ENCODE peak calls at places on chromosomes 2 and 18, in four cellular contexts. One of them, this sample, is unnamed.

GRCh38 chr2:200373973-200374416 is 67.5 kb downstream of the SPATS2L start:
- DNase-seq in fibroblast of lung: no peak
- DNase-seq in upper lobe of right lung: no peak
- DNase-seq in bronchial epithelial cell: peak
- DNase-seq in this sample: peak

GRCh38 chr2:100606740-100607343 is 44.0 kb downstream of the PDCL3 start:
- DNase-seq in fibroblast of lung: peak
- DNase-seq in upper lobe of right lung: peak
- DNase-seq in bronchial epithelial cell: peak
- DNase-seq in this sample: peak

GRCh38 chr2:73985318-73986084 is 791 bp downstream of the TET3 start:
- DNase-seq in fibroblast of lung: no peak
- DNase-seq in upper lobe of right lung: peak
- DNase-seq in bronchial epithelial cell: no peak
- DNase-seq in this sample: peak

GRCh38 chr18:48992791-48993555 is 42.2 kb upstream of the SMAD7 start:
- DNase-seq in fibroblast of lung: no peak
- DNase-seq in upper lobe of right lung: no peak
- DNase-seq in bronchial epithelial cell: no peak
- DNase-seq in this sample: no peak

GRCh38 chr2:177501186-177501585 is 108.6 kb downstream of the AGPS start:
- DNase-seq in fibroblast of lung: no peak
- DNase-seq in upper lobe of right lung: no peak
- DNase-seq in bronchial epithelial cell: peak
- DNase-seq in this sample: no peak

GRCh38 chr2:222671259-222672067 is at the start of gene MOGAT1:
- DNase-seq in fibroblast of lung: peak
- DNase-seq in upper lobe of right lung: peak
- DNase-seq in bronchial epithelial cell: no peak
- DNase-seq in this sample: no peak

GRCh38 chr2:201466050-201466660 is 14.6 kb downstream of the STRADB start:
- DNase-seq in fibroblast of lung: peak
- DNase-seq in upper lobe of right lung: no peak
- DNase-seq in bronchial epithelial cell: peak
- DNase-seq in this sample: peak

GRCh38 chr18:61833387-61833786 is 59.4 kb downstream of the RNF152 start:
- DNase-seq in fibroblast of lung: peak
- DNase-seq in upper lobe of right lung: no peak
- DNase-seq in bronchial epithelial cell: no peak
- DNase-seq in this sample: no peak

GRCh38 chr2:24577481-24577880 is 86.4 kb downstream of the NCOA1 start:
- DNase-seq in fibroblast of lung: peak
- DNase-seq in upper lobe of right lung: no peak
- DNase-seq in bronchial epithelial cell: no peak
- DNase-seq in this sample: no peak

GRCh38 chr2:101883860-101884259 is 107.9 kb upstream of the IL1R2 start:
- DNase-seq in fibroblast of lung: peak
- DNase-seq in upper lobe of right lung: no peak
- DNase-seq in bronchial epithelial cell: peak
- DNase-seq in this sample: peak

GRCh38 chr18:28115149-28115550 is 61.8 kb downstream of the CDH2 start:
- DNase-seq in fibroblast of lung: peak
- DNase-seq in upper lobe of right lung: no peak
- DNase-seq in bronchial epithelial cell: peak
- DNase-seq in this sample: peak

GRCh38 chr2:150619607-150620330 is 132.3 kb upstream of the RND3 start:
- DNase-seq in fibroblast of lung: peak
- DNase-seq in upper lobe of right lung: no peak
- DNase-seq in bronchial epithelial cell: peak
- DNase-seq in this sample: peak

GRCh38 chr2:134549104-134549503 is 169.7 kb downstream of the TMEM163 start:
- DNase-seq in fibroblast of lung: peak
- DNase-seq in upper lobe of right lung: no peak
- DNase-seq in bronchial epithelial cell: peak
- DNase-seq in this sample: peak

GRCh38 chr2:11891028-11891427 is 144.6 kb downstream of the LPIN1 start:
- DNase-seq in fibroblast of lung: no peak
- DNase-seq in upper lobe of right lung: no peak
- DNase-seq in bronchial epithelial cell: no peak
- DNase-seq in this sample: no peak

GRCh38 chr2:158518083-158518482 is 61.3 kb downstream of the PKP4 start:
- DNase-seq in fibroblast of lung: no peak
- DNase-seq in upper lobe of right lung: no peak
- DNase-seq in bronchial epithelial cell: peak
- DNase-seq in this sample: peak

GRCh38 chr2:75277111-75277510 is 77.8 kb upstream of the TACR1 start:
- DNase-seq in fibroblast of lung: peak
- DNase-seq in upper lobe of right lung: no peak
- DNase-seq in bronchial epithelial cell: peak
- DNase-seq in this sample: peak

GRCh38 chr2:119486886-119487285 is 37.4 kb downstream of the SCTR start:
- DNase-seq in fibroblast of lung: peak
- DNase-seq in upper lobe of right lung: no peak
- DNase-seq in bronchial epithelial cell: no peak
- DNase-seq in this sample: peak

GRCh38 chr2:206983156-206983875 is 44.0 kb downstream of the CPO start:
- DNase-seq in fibroblast of lung: peak
- DNase-seq in upper lobe of right lung: no peak
- DNase-seq in bronchial epithelial cell: no peak
- DNase-seq in this sample: peak

GRCh38 chr2:158099716-158100115 is 2.0 kb upstream of the UPP2 start:
- DNase-seq in fibroblast of lung: peak
- DNase-seq in upper lobe of right lung: no peak
- DNase-seq in bronchial epithelial cell: peak
- DNase-seq in this sample: peak

GRCh38 chr2:119464977-119465376 is 33.3 kb downstream of the TMEM37 start:
- DNase-seq in fibroblast of lung: no peak
- DNase-seq in upper lobe of right lung: no peak
- DNase-seq in bronchial epithelial cell: no peak
- DNase-seq in this sample: no peak

GRCh38 chr2:81767173-81767720 is 1462.7 kb upstream of the LRRTM1 start:
- DNase-seq in fibroblast of lung: peak
- DNase-seq in upper lobe of right lung: no peak
- DNase-seq in bronchial epithelial cell: no peak
- DNase-seq in this sample: no peak

GRCh38 chr2:105072039-105072438 is 34.2 kb downstream of the MRPS9 start:
- DNase-seq in fibroblast of lung: no peak
- DNase-seq in upper lobe of right lung: no peak
- DNase-seq in bronchial epithelial cell: no peak
- DNase-seq in this sample: no peak

GRCh38 chr2:188203756-188204155 is 87.9 kb upstream of the GULP1 start:
- DNase-seq in fibroblast of lung: no peak
- DNase-seq in upper lobe of right lung: no peak
- DNase-seq in bronchial epithelial cell: no peak
- DNase-seq in this sample: peak

GRCh38 chr2:167438206-167438605 is 549.9 kb downstream of the XIRP2 start:
- DNase-seq in fibroblast of lung: peak
- DNase-seq in upper lobe of right lung: no peak
- DNase-seq in bronchial epithelial cell: peak
- DNase-seq in this sample: peak

GRCh38 chr2:180222642-180223041 is 215.5 kb upstream of the CWC22 start:
- DNase-seq in fibroblast of lung: peak
- DNase-seq in upper lobe of right lung: no peak
- DNase-seq in bronchial epithelial cell: peak
- DNase-seq in this sample: peak

GRCh38 chr2:231052494-231053451 is 3.9 kb upstream of the PSMD1 start:
- DNase-seq in fibroblast of lung: peak
- DNase-seq in upper lobe of right lung: peak
- DNase-seq in bronchial epithelial cell: peak
- DNase-seq in this sample: peak

GRCh38 chr18:29004921-29005320 is 828.0 kb upstream of the CDH2 start:
- DNase-seq in fibroblast of lung: no peak
- DNase-seq in upper lobe of right lung: no peak
- DNase-seq in bronchial epithelial cell: no peak
- DNase-seq in this sample: no peak

GRCh38 chr2:43098539-43098938 is 127.9 kb downstream of the ZFP36L2 start:
- DNase-seq in fibroblast of lung: no peak
- DNase-seq in upper lobe of right lung: no peak
- DNase-seq in bronchial epithelial cell: no peak
- DNase-seq in this sample: no peak

GRCh38 chr18:13574355-13574754 is 152.0 kb downstream of the FAM210A start:
- DNase-seq in fibroblast of lung: no peak
- DNase-seq in upper lobe of right lung: no peak
- DNase-seq in bronchial epithelial cell: no peak
- DNase-seq in this sample: no peak

GRCh38 chr2:216371756-216372702 is at the start of gene MARCHF4:
- DNase-seq in fibroblast of lung: peak
- DNase-seq in upper lobe of right lung: peak
- DNase-seq in bronchial epithelial cell: peak
- DNase-seq in this sample: peak

GRCh38 chr2:37688771-37689468 is 17.5 kb upstream of the CDC42EP3 start:
- DNase-seq in fibroblast of lung: peak
- DNase-seq in upper lobe of right lung: no peak
- DNase-seq in bronchial epithelial cell: peak
- DNase-seq in this sample: peak

GRCh38 chr2:124161542-124161941 is 136.5 kb downstream of the CNTNAP5 start:
- DNase-seq in fibroblast of lung: no peak
- DNase-seq in upper lobe of right lung: no peak
- DNase-seq in bronchial epithelial cell: no peak
- DNase-seq in this sample: no peak

GRCh38 chr2:166147883-166148282 is 20.1 kb upstream of the SCN1A start:
- DNase-seq in fibroblast of lung: no peak
- DNase-seq in upper lobe of right lung: no peak
- DNase-seq in bronchial epithelial cell: no peak
- DNase-seq in this sample: no peak

GRCh38 chr2:123043458-123043857 is 981.6 kb upstream of the CNTNAP5 start:
- DNase-seq in fibroblast of lung: no peak
- DNase-seq in upper lobe of right lung: no peak
- DNase-seq in bronchial epithelial cell: no peak
- DNase-seq in this sample: no peak

GRCh38 chr2:234669611-234670010 is 172.7 kb upstream of the ARL4C start:
- DNase-seq in fibroblast of lung: no peak
- DNase-seq in upper lobe of right lung: no peak
- DNase-seq in bronchial epithelial cell: no peak
- DNase-seq in this sample: no peak

GRCh38 chr2:200050921-200051620 is 95.7 kb downstream of the MAIP1 start:
- DNase-seq in fibroblast of lung: no peak
- DNase-seq in upper lobe of right lung: no peak
- DNase-seq in bronchial epithelial cell: no peak
- DNase-seq in this sample: no peak

GRCh38 chr18:47248610-47249343 is 2.7 kb downstream of the SKOR2 start:
- DNase-seq in fibroblast of lung: no peak
- DNase-seq in upper lobe of right lung: no peak
- DNase-seq in bronchial epithelial cell: no peak
- DNase-seq in this sample: no peak

GRCh38 chr18:47249602-47250001 is 1.9 kb downstream of the SKOR2 start:
- DNase-seq in fibroblast of lung: no peak
- DNase-seq in upper lobe of right lung: no peak
- DNase-seq in bronchial epithelial cell: no peak
- DNase-seq in this sample: no peak

GRCh38 chr18:47247833-47248609 is 3.4 kb downstream of the SKOR2 start:
- DNase-seq in fibroblast of lung: no peak
- DNase-seq in upper lobe of right lung: no peak
- DNase-seq in bronchial epithelial cell: no peak
- DNase-seq in this sample: no peak

GRCh38 chr18:47246027-47246971 is 5.2 kb downstream of the SKOR2 start:
- DNase-seq in fibroblast of lung: no peak
- DNase-seq in upper lobe of right lung: no peak
- DNase-seq in bronchial epithelial cell: no peak
- DNase-seq in this sample: no peak

GRCh38 chr18:47247036-47247832 is 4.2 kb downstream of the SKOR2 start:
- DNase-seq in fibroblast of lung: no peak
- DNase-seq in upper lobe of right lung: no peak
- DNase-seq in bronchial epithelial cell: no peak
- DNase-seq in this sample: no peak
- TF ChIP-seq CTCF in fibroblast of lung: no peak
- TF ChIP-seq CTCF in upper lobe of right lung: no peak
- TF ChIP-seq CTCF in bronchial epithelial cell: no peak
- TF ChIP-seq CTCF in this sample: no peak

GRCh38 chr18:69480460-69480859 is 79.8 kb downstream of the DOK6 start:
- DNase-seq in fibroblast of lung: no peak
- DNase-seq in upper lobe of right lung: no peak
- DNase-seq in bronchial epithelial cell: no peak
- DNase-seq in this sample: no peak

GRCh38 chr18:69487488-69488394 is 87.1 kb downstream of the DOK6 start:
- DNase-seq in fibroblast of lung: no peak
- DNase-seq in upper lobe of right lung: no peak
- DNase-seq in bronchial epithelial cell: no peak
- DNase-seq in this sample: no peak

GRCh38 chr18:69483574-69483973 is 82.9 kb downstream of the DOK6 start:
- DNase-seq in fibroblast of lung: no peak
- DNase-seq in upper lobe of right lung: no peak
- DNase-seq in bronchial epithelial cell: no peak
- DNase-seq in this sample: no peak

GRCh38 chr18:69490072-69490471 is 89.4 kb downstream of the DOK6 start:
- DNase-seq in fibroblast of lung: no peak
- DNase-seq in upper lobe of right lung: no peak
- DNase-seq in bronchial epithelial cell: no peak
- DNase-seq in this sample: no peak

GRCh38 chr18:69484699-69485396 is 84.2 kb downstream of the DOK6 start:
- DNase-seq in fibroblast of lung: peak
- DNase-seq in upper lobe of right lung: no peak
- DNase-seq in bronchial epithelial cell: no peak
- DNase-seq in this sample: peak
- TF ChIP-seq CTCF in fibroblast of lung: peak
- TF ChIP-seq CTCF in upper lobe of right lung: no peak
- TF ChIP-seq CTCF in bronchial epithelial cell: no peak
- TF ChIP-seq CTCF in this sample: no peak

GRCh38 chr2:142734231-142734630 is 143.2 kb upstream of the KYNU start:
- DNase-seq in fibroblast of lung: no peak
- DNase-seq in upper lobe of right lung: no peak
- DNase-seq in bronchial epithelial cell: no peak
- DNase-seq in this sample: no peak
- TF ChIP-seq CTCF in fibroblast of lung: no peak
- TF ChIP-seq CTCF in upper lobe of right lung: no peak
- TF ChIP-seq CTCF in bronchial epithelial cell: peak
- TF ChIP-seq CTCF in this sample: no peak

DNA sequence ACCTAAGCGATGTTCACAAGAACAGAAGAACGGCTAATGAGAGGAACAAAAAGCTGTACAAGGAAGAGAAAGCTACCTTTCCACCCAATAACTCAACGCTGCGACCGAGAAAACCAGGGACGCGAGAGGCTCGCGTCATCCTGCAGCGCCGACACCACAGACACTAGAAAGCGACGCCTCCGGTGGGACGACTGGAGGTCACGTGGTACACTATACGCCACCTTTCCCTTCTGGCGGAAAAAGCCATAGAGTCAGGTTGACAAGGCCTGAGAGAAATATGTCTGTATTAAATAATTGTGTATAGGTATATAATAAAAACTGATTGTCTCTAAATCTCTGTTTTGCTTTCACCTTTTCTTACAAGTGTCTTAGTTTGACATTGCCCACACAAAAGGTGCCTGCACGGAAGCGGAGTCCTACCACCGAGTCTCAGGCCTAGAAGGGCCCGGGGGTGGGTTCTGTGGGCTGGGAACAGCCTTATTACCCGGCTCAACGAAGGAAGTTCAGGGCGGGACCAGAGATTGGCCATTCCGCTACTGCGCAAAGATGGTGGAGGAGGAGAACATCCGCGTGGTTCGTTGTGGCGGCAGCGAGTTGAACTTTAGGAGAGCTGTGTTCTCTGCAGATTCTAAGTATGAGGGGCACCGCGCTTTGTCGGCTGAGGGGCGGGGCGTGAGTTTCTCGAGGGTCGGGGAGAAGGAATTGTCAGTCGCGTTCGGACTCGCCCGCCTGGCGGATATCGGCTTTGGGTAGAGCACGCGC is at the start of gene WDR75:
- DNase-seq in fibroblast of lung: peak
- DNase-seq in upper lobe of right lung: peak
- DNase-seq in bronchial epithelial cell: peak
- DNase-seq in this sample: peak
- TF ChIP-seq CTCF in fibroblast of lung: no peak
- TF ChIP-seq CTCF in upper lobe of right lung: no peak
- TF ChIP-seq CTCF in bronchial epithelial cell: no peak
- TF ChIP-seq CTCF in this sample: no peak

This sample was measured in MCF 10A.